ENCODE peak calls at places on chromosomes 1 and 21, in six cellular contexts. A is activated CD4-positive, alpha-beta T cell treated with anti-CD3 and anti-CD28 coated beads, Interleukin-2, amount 50 U/mL, for 24 hours; P is MCF 10A; Y is stimulated activated CD4-positive, alpha-beta T cell treated with anti-CD3 and anti-CD28 coated beads, Interleukin-1b, Interleukin-23, amount 100 ng/mL, for 24 hours; E is EH; M is activated naive CD8-positive, alpha-beta T cell treated with anti-CD3 and anti-CD28 coated beads for 36 hours. K is an unnamed sample.

GRCh38 chr1:221887091-221887746 is 145.3 kb upstream of the DUSP10 start:
- DNase-seq in A (no peak), P (peak), Y (no peak), E (peak), M (no peak), K (no peak)

GRCh38 chr1:172146149-172146850 is 274.2 kb upstream of the C1orf105 start:
- DNase-seq in A (no peak), P (peak), Y (no peak), E (no peak), M (no peak), K (no peak)

GRCh38 chr1:202210370-202210769 is 16.8 kb downstream of the LGR6 start:
- DNase-seq in A (no peak), P (peak), Y (no peak), E (peak), M (no peak), K (no peak)

GRCh38 chr1:40848530-40849189 is 13.5 kb downstream of the CITED4 start:
- DNase-seq in A (no peak), P (peak), Y (no peak), E (peak), M (no peak), K (no peak)

GRCh38 chr1:82632164-82632563 is 831.4 kb downstream of the ADGRL2 start:
- DNase-seq in A (no peak), P (no peak), Y (no peak), E (no peak), M (no peak), K (no peak)

GRCh38 chr1:43358121-43358745 is 548 bp upstream of the CDC20 start:
- DNase-seq in A (no peak), P (peak), Y (no peak), E (peak), M (peak), K (no peak)

GRCh38 chr1:97867127-97867526 is 53.7 kb downstream of the DPYD start:
- DNase-seq in A (no peak), P (no peak), Y (no peak), E (no peak), M (no peak), K (no peak)

GRCh38 chr1:17920881-17921635 is 165.9 kb downstream of the ACTL8 start:
- DNase-seq in A (no peak), P (no peak), Y (no peak), E (no peak), M (no peak), K (no peak)

GRCh38 chr1:18482721-18483425 is 2.1 kb downstream of the KLHDC7A start:
- DNase-seq in A (no peak), P (no peak), Y (no peak), E (no peak), M (no peak), K (no peak)

GRCh38 chr1:229897540-229897939 is 169.5 kb upstream of the GALNT2 start:
- DNase-seq in A (no peak), P (no peak), Y (no peak), E (no peak), M (no peak), K (no peak)

GRCh38 chr1:68141801-68142440 is 90.4 kb downstream of the WLS start:
- DNase-seq in A (no peak), P (no peak), Y (no peak), E (no peak), M (no peak), K (no peak)

GRCh38 chr1:59480188-59480888 is 183.4 kb downstream of the FGGY start:
- DNase-seq in A (no peak), P (no peak), Y (no peak), E (no peak), M (no peak), K (no peak)

GRCh38 chr21:30444204-30444603 is 4.1 kb downstream of the KRTAP15-1 start:
- DNase-seq in A (no peak), P (no peak), Y (no peak), E (no peak), M (no peak), K (no peak)

GRCh38 chr1:25795227-25795626 is 4.8 kb upstream of the SELENON start:
- DNase-seq in A (no peak), P (no peak), Y (no peak), E (peak), M (no peak), K (no peak)

GRCh38 chr1:11176081-11176706 is 13.0 kb upstream of the ANGPTL7 start:
- DNase-seq in A (no peak), P (no peak), Y (no peak), E (peak), M (no peak), K (no peak)

GRCh38 chr1:89271616-89272015 is 1.0 kb downstream of the GBP5 start:
- DNase-seq in A (no peak), P (peak), Y (no peak), E (peak), M (no peak), K (no peak)

GRCh38 chr1:3170566-3171453 is 101.8 kb downstream of the PRDM16 start:
- DNase-seq in A (no peak), P (no peak), Y (no peak), E (no peak), M (no peak), K (no peak)

GRCh38 chr1:79551321-79551720 is 544.8 kb upstream of the ADGRL4 start:
- DNase-seq in A (no peak), P (no peak), Y (no peak), E (peak), M (no peak), K (no peak)

GRCh38 chr21:42986125-42986783 is 11.9 kb downstream of the PKNOX1 start:
- DNase-seq in A (no peak), P (no peak), Y (no peak), E (no peak), M (no peak), K (no peak)

GRCh38 chr1:229167356-229167755 is 103.6 kb upstream of the RAB4A start:
- DNase-seq in A (no peak), P (no peak), Y (no peak), E (no peak), M (no peak), K (no peak)

GRCh38 chr1:202599669-202600431 is 110.4 kb downstream of the SYT2 start:
- DNase-seq in A (no peak), P (peak), Y (peak), E (peak), M (peak), K (no peak)

GRCh38 chr1:88180449-88181108 is 503.5 kb upstream of the PKN2 start:
- DNase-seq in A (peak), P (peak), Y (peak), E (peak), M (peak), K (peak)

GRCh38 chr1:54001620-54002019 is 16.4 kb downstream of the LDLRAD1 start:
- DNase-seq in A (no peak), P (no peak), Y (no peak), E (no peak), M (no peak), K (no peak)

GRCh38 chr1:186283374-186283773 is 91.7 kb downstream of the TPR start:
- DNase-seq in A (no peak), P (no peak), Y (no peak), E (no peak), M (no peak), K (no peak)

GRCh38 chr1:244409648-244410164 is 42.0 kb downstream of the ADSS2 start:
- DNase-seq in A (no peak), P (no peak), Y (no peak), E (no peak), M (no peak), K (no peak)

GRCh38 chr1:40703316-40703715 is 11.8 kb downstream of the NFYC start:
- DNase-seq in A (no peak), P (peak), Y (no peak), E (peak), M (no peak), K (no peak)

GRCh38 chr1:221117548-221117951 is 238.3 kb downstream of the HLX start:
- DNase-seq in A (no peak), P (peak), Y (no peak), E (peak), M (no peak), K (no peak)

GRCh38 chr1:13585996-13586395 is 2.4 kb downstream of the PDPN start:
- DNase-seq in A (no peak), P (no peak), Y (no peak), E (no peak), M (no peak), K (no peak)